ENCODE peak calls at places on chromosomes 7 and 10, in five cellular contexts. H is suprapubic skin, B is transverse colon, J is HCT116, T is upper lobe of left lung. F is an unnamed sample.

GRCh38 chr7:81676813-81677212 is 93.0 kb downstream of the HGF start:
- DNase-seq in H (no peak), B (no peak), J (no peak), T (no peak), F (no peak)

GRCh38 chr7:92178928-92179373 is at the start of gene LRRD1:
- DNase-seq in H (peak; percentile 90), B (peak; percentile 94), J (peak; percentile 71), T (peak; percentile 95), F (peak; percentile 90)

GRCh38 chr7:150412518-150413247 is 33.6 kb downstream of the ZNF775 start:
- DNase-seq in H (no peak), B (no peak), J (no peak), T (no peak), F (no peak)

GRCh38 chr10:81876253-81876731 is 1.3 kb downstream of the NRG3 start:
- DNase-seq in H (no peak), B (no peak), J (no peak), T (no peak), F (no peak)

GRCh38 chr10:123142701-123143161 is 5.2 kb upstream of the HMX2 start:
- DNase-seq in H (no peak), B (no peak), J (no peak), T (no peak), F (peak; percentile 57)

GRCh38 chr10:27744478-27745379 is 890 bp downstream of the MKX start:
- DNase-seq in H (peak; percentile 67), B (peak; percentile 33), J (no peak), T (no peak), F (peak; percentile 72)

GRCh38 chr10:53209941-53210611 is 437.5 kb upstream of the MBL2 start:
- DNase-seq in H (no peak), B (no peak), J (no peak), T (no peak), F (no peak)

GRCh38 chr7:27186450-27187157 is 1.6 kb upstream of the HOXA11 start:
- DNase-seq in H (no peak), B (no peak), J (no peak), T (no peak), F (peak; percentile 62)

GRCh38 chr10:72277996-72278667 is 4.4 kb downstream of the DDIT4 start:
- DNase-seq in H (no peak), B (no peak), J (no peak), T (no peak), F (no peak)

DNA sequence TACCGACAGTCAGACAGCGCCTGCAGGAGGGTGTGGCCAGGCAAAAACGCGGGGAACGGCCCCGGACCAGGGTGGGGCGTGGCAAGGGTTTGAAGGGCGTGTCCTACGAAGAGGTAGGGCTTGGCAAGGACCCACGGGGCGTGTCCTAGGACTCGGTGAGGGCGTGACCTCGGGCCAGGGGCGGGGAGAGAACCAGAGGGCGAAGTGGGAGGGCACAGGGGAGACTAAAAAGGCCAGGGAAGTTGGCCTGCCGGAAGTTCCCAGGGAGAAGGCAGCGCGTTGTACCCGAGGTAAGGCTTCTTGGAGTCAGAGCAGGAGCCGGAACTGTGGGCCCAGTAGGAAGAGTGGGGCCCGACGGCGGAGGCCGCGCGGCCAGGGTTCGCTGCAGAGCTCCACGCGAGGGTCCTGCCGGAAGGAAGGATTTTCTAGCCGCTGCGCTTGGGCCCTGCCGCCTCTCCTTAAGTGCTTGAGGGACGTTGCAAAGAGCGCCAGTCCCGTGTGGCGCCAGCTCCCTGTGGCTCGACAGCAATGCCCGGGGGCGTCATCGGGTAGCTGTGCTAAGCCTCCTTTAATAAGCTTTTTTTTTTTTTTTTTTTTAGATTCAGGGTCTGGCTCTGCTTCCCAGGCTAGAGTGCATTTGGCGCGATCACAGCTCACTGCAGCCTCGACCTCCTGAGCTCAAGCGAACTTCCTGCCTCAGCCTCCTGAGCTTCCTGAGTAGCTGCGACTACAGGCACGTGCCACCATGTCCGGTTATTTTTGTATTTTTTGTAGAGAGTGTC is at the start of gene PTER:
- DNase-seq in H (peak; percentile 99), B (peak; percentile 99), J (peak; percentile 89), T (peak; percentile 99), F (peak; percentile 97)
- TF ChIP-seq POLR2A in H (no peak), B (peak; percentile 90), J (peak; percentile 72), T (peak; percentile 92), F (peak; percentile 56)

GRCh38 chr10:108454793-108455192 is 1290.3 kb upstream of the SORCS1 start:
- DNase-seq in H (no peak), B (no peak), J (no peak), T (no peak), F (no peak)
- TF ChIP-seq POLR2AphosphoS5 in H (no peak), B (no peak), J (no peak), T (no peak), F (no peak)

DNA sequence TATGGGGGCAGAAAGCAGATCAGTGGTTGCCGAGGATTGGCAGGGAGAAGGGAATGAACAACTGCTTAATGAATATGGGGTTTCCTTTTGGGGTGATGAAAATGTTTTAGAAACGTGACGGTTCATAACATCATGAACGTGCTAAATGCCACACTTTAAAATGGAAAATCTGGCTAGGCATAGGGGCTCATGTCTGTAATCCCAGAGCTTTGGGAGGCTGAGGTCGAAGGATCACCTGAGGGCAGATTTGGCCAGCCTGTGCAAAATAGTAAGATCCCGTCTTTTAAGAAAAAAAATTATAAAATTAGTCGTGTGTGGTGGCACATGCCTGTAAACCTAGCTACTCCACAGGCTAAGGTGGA is 3.1 kb downstream of the FAM3C start:
- DNase-seq in H (no peak), B (no peak), J (no peak), T (no peak), F (no peak)
- TF ChIP-seq POLR2A in H (no peak), B (no peak), J (no peak), T (no peak), F (no peak)

GRCh38 chr7:42235734-42236133 is 1.3 kb downstream of the GLI3 start:
- DNase-seq in H (no peak), B (peak; percentile 9), J (no peak), T (no peak), F (peak; percentile 74)

GRCh38 chr7:42237891-42238531 is 1.0 kb upstream of the GLI3 start:
- DNase-seq in H (peak; percentile 89), B (peak; percentile 49), J (no peak), T (peak; percentile 51), F (peak; percentile 95)

GRCh38 chr7:42237162-42237821 is at the start of gene GLI3:
- DNase-seq in H (peak; percentile 92), B (peak; percentile 70), J (no peak), T (peak; percentile 71), F (peak; percentile 98)

GRCh38 chr7:42234736-42235135 is 2.3 kb downstream of the GLI3 start:
- DNase-seq in H (no peak), B (no peak), J (no peak), T (no peak), F (no peak)

DNA sequence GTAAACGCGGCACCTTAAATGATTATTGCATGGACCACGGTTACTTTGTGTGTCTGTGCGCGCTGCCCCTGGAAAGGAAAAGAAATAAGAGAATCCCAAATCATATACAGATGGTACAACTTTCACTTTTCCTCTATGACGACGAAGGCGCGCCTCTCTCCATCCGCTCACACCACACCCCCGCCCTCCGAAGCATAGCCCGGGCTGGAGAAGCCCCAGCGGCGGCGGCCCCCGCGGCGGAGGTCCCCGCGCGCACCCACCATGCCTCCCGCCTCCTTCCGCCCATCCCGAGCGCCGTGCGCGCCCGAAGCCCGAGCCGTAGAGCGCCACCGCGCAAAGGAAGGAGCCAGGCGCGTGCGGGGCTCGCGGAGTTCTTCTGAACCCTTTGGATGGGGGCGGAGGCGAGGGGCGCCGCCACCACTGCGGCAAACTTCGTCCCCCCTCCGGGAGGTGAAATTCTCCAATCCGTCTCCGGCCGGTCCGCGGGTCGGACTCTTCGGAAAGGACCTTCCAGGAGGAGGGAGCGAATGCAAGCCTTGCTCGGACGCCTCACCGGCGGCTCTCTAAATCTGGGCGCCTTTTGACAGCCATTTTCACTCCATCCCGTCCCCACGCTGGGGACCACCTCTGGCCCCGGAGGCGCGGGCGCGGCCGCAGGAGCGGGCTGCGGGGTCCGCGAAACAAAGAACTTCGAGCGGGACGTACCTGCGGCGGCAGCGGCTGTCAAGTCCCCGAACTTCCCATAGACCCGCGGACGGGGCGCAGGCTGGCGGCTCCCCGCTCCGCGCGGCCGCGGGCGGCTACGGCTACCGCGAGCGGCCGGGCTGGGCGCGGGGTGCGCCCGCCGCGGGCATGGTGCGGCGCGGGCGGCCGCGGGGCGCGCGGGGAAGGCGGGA is 495 bp downstream of the GLI3 start:
- DNase-seq in H (peak; percentile 82), B (peak; percentile 27), J (no peak), T (peak; percentile 49), F (peak; percentile 84)
- TF ChIP-seq POLR2AphosphoS5 in H (peak; percentile 41), B (peak; percentile 50), J (no peak), T (peak; percentile 52), F (peak; percentile 54)

DNA sequence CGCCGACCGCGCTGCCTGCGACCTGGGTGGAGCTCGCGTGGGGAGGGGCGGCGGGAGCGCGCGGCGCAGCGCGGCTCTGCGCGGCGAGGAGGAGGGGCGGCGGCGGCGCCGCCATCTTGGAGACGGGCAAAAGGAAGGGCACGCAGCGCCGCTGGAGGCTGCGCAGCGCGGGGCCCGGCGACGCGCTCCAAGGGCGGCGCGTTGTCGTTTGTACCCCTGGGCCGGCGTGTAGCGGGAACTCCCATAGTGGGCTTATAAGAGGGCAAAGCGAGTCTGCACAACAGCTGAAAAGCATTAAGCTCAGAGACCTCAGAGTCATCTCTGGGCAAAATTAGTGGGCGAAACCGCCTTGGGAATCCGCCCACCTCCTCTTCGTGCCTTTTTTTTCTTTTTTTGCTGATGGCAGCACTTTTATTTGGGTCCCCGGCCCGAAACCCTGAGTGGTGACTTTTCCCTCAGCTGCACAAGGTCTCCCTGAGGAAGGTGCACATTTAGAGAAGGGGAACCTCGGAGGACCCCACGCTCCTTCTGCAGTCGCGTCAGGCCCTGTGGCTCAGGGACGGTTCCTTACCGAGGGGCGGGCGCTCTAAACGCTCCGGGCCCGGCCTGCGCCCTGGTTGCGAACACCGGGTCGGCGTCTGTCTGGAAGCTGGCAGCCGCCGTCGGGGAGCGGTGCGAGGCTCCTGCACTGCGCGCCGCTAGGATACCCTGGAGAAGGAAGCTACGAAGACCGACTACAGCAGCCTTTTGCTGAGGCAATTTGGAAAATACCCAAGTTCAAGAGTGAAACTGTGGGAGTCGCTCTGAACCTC is 423 bp upstream of the MCMBP start:
- DNase-seq in H (peak; percentile 86), B (peak; percentile 91), J (peak; percentile 84), T (peak; percentile 88), F (peak; percentile 92)
- TF ChIP-seq POLR2A in H (no peak), B (peak; percentile 59), J (peak; percentile 56), T (no peak), F (peak; percentile 36)

GRCh38 chr10:86400705-86401587 is 34.4 kb upstream of the GRID1 start:
- DNase-seq in H (peak; percentile 77), B (peak; percentile 59), J (peak; percentile 8), T (peak; percentile 37), F (peak; percentile 81)

GRCh38 chr10:86399879-86400704 is 33.5 kb upstream of the GRID1 start:
- DNase-seq in H (peak; percentile 97), B (peak; percentile 97), J (peak; percentile 91), T (peak; percentile 95), F (peak; percentile 97)

GRCh38 chr10:86403183-86403797 is 36.7 kb upstream of the GRID1 start:
- DNase-seq in H (no peak), B (no peak), J (no peak), T (no peak), F (no peak)

GRCh38 chr10:86401588-86402282 is 35.1 kb upstream of the GRID1 start:
- DNase-seq in H (no peak), B (peak; percentile 28), J (no peak), T (no peak), F (no peak)

GRCh38 chr10:86402283-86402931 is 35.8 kb upstream of the GRID1 start:
- DNase-seq in H (no peak), B (no peak), J (no peak), T (no peak), F (no peak)
- TF ChIP-seq POLR2AphosphoS5 in H (no peak), B (no peak), J (no peak), T (no peak), F (no peak)

GRCh38 chr7:155305251-155305904 is 7.7 kb downstream of the INSIG1 start:
- DNase-seq in H (no peak), B (no peak), J (no peak), T (no peak), F (no peak)
- TF ChIP-seq POLR2A in H (no peak), B (no peak), J (no peak), T (no peak), F (no peak)

GRCh38 chr10:64873088-64873487 is 1351.9 kb downstream of the REEP3 start:
- DNase-seq in H (no peak), B (no peak), J (no peak), T (no peak), F (no peak)
- TF ChIP-seq POLR2AphosphoS5 in H (no peak), B (no peak), J (no peak), T (no peak), F (no peak)

F was measured in sigmoid colon.